ENCODE peak calls at places on chromosomes 16 and 17, in four cellular contexts. One of them, this sample, is unnamed.

GRCh38 chr16:89489040-89489721 is 1.2 kb downstream of the ANKRD11 start:
- DNase-seq in ovary: peak
- DNase-seq in breast epithelium: peak
- DNase-seq in uterus: peak
- DNase-seq in this sample: peak

GRCh38 chr17:61072648-61073047 is 327.0 kb upstream of the TBX2 start:
- DNase-seq in ovary: no peak
- DNase-seq in breast epithelium: no peak
- DNase-seq in uterus: no peak
- DNase-seq in this sample: no peak

GRCh38 chr16:29971304-29971703 is 2.4 kb upstream of the TAOK2 start:
- DNase-seq in ovary: no peak
- DNase-seq in breast epithelium: no peak
- DNase-seq in uterus: no peak
- DNase-seq in this sample: no peak

GRCh38 chr16:23952128-23953041 is 116.6 kb downstream of the PRKCB start:
- DNase-seq in ovary: no peak
- DNase-seq in breast epithelium: no peak
- DNase-seq in uterus: peak
- DNase-seq in this sample: no peak

GRCh38 chr16:48540222-48540900 is 69.6 kb downstream of the N4BP1 start:
- DNase-seq in ovary: no peak
- DNase-seq in breast epithelium: no peak
- DNase-seq in uterus: no peak
- DNase-seq in this sample: no peak

GRCh38 chr17:82175951-82176350 is 36.7 kb downstream of the CCDC57 start:
- DNase-seq in ovary: no peak
- DNase-seq in breast epithelium: no peak
- DNase-seq in uterus: no peak
- DNase-seq in this sample: no peak

GRCh38 chr17:62187681-62188080 is 122.6 kb upstream of the MED13 start:
- DNase-seq in ovary: no peak
- DNase-seq in breast epithelium: no peak
- DNase-seq in uterus: no peak
- DNase-seq in this sample: peak

GRCh38 chr16:30956601-30957455 is 726 bp upstream of the SETD1A start:
- DNase-seq in ovary: peak
- DNase-seq in breast epithelium: peak
- DNase-seq in uterus: peak
- DNase-seq in this sample: peak

GRCh38 chr17:16944334-16945140 is 27.4 kb downstream of the TNFRSF13B start:
- DNase-seq in ovary: no peak
- DNase-seq in breast epithelium: no peak
- DNase-seq in uterus: no peak
- DNase-seq in this sample: no peak

GRCh38 chr17:44376124-44376523 is 12.5 kb upstream of the FAM171A2 start:
- DNase-seq in ovary: peak
- DNase-seq in breast epithelium: no peak
- DNase-seq in uterus: no peak
- DNase-seq in this sample: peak

GRCh38 chr16:66752958-66753357 is 1.5 kb upstream of the DYNC1LI2 start:
- DNase-seq in ovary: no peak
- DNase-seq in breast epithelium: no peak
- DNase-seq in uterus: no peak
- DNase-seq in this sample: no peak

GRCh38 chr16:4409081-4409932 is 7.1 kb downstream of the CORO7 start:
- DNase-seq in ovary: peak
- DNase-seq in breast epithelium: peak
- DNase-seq in uterus: no peak
- DNase-seq in this sample: peak

GRCh38 chr17:10875411-10875810 is 37.5 kb upstream of the PIRT start:
- DNase-seq in ovary: peak
- DNase-seq in breast epithelium: no peak
- DNase-seq in uterus: no peak
- DNase-seq in this sample: no peak

GRCh38 chr17:49583226-49583625 is 7.6 kb downstream of the NXPH3 start:
- DNase-seq in ovary: no peak
- DNase-seq in breast epithelium: no peak
- DNase-seq in uterus: no peak
- DNase-seq in this sample: no peak

GRCh38 chr17:61149862-61150362 is 249.7 kb upstream of the TBX2 start:
- DNase-seq in ovary: no peak
- DNase-seq in breast epithelium: no peak
- DNase-seq in uterus: no peak
- DNase-seq in this sample: no peak

GRCh38 chr17:76296186-76296585 is 11.9 kb downstream of the QRICH2 start:
- DNase-seq in ovary: no peak
- DNase-seq in breast epithelium: no peak
- DNase-seq in uterus: no peak
- DNase-seq in this sample: no peak

GRCh38 chr16:677306-678190 is 2.1 kb downstream of the RHBDL1 start:
- DNase-seq in ovary: peak
- DNase-seq in breast epithelium: no peak
- DNase-seq in uterus: no peak
- DNase-seq in this sample: no peak

GRCh38 chr17:65404761-65405160 is 156.7 kb downstream of the AXIN2 start:
- DNase-seq in ovary: no peak
- DNase-seq in breast epithelium: no peak
- DNase-seq in uterus: no peak
- DNase-seq in this sample: no peak

GRCh38 chr16:15672514-15673167 is 22.6 kb downstream of the NDE1 start:
- DNase-seq in ovary: peak
- DNase-seq in breast epithelium: peak
- DNase-seq in uterus: peak
- DNase-seq in this sample: peak

GRCh38 chr17:9021985-9022552 is 759 bp downstream of the NTN1 start:
- DNase-seq in ovary: peak
- DNase-seq in breast epithelium: no peak
- DNase-seq in uterus: peak
- DNase-seq in this sample: no peak

GRCh38 chr17:56085576-56086267 is 67.6 kb upstream of the ANKFN1 start:
- DNase-seq in ovary: no peak
- DNase-seq in breast epithelium: no peak
- DNase-seq in uterus: no peak
- DNase-seq in this sample: no peak

GRCh38 chr16:17404903-17405691 is 65.7 kb downstream of the XYLT1 start:
- DNase-seq in ovary: peak
- DNase-seq in breast epithelium: peak
- DNase-seq in uterus: peak
- DNase-seq in this sample: no peak

GRCh38 chr16:12096162-12096781 is 119.7 kb downstream of the SNX29 start:
- DNase-seq in ovary: no peak
- DNase-seq in breast epithelium: no peak
- DNase-seq in uterus: no peak
- DNase-seq in this sample: no peak

GRCh38 chr16:50611332-50611934 is 63.2 kb downstream of the NKD1 start:
- DNase-seq in ovary: no peak
- DNase-seq in breast epithelium: no peak
- DNase-seq in uterus: no peak
- DNase-seq in this sample: peak

GRCh38 chr17:55843785-55844184 is 92.9 kb downstream of the PCTP start:
- DNase-seq in ovary: no peak
- DNase-seq in breast epithelium: no peak
- DNase-seq in uterus: no peak
- DNase-seq in this sample: no peak

GRCh38 chr17:82267575-82268379 is 5.7 kb downstream of the CSNK1D start:
- DNase-seq in ovary: peak
- DNase-seq in breast epithelium: peak
- DNase-seq in uterus: peak
- DNase-seq in this sample: peak

GRCh38 chr17:62981933-62982332 is 15.9 kb downstream of the TANC2 start:
- DNase-seq in ovary: no peak
- DNase-seq in breast epithelium: no peak
- DNase-seq in uterus: no peak
- DNase-seq in this sample: no peak

GRCh38 chr17:69246726-69247375 is 18.2 kb upstream of the ABCA10 start:
- DNase-seq in ovary: no peak
- DNase-seq in breast epithelium: no peak
- DNase-seq in uterus: no peak
- DNase-seq in this sample: no peak

DNA sequence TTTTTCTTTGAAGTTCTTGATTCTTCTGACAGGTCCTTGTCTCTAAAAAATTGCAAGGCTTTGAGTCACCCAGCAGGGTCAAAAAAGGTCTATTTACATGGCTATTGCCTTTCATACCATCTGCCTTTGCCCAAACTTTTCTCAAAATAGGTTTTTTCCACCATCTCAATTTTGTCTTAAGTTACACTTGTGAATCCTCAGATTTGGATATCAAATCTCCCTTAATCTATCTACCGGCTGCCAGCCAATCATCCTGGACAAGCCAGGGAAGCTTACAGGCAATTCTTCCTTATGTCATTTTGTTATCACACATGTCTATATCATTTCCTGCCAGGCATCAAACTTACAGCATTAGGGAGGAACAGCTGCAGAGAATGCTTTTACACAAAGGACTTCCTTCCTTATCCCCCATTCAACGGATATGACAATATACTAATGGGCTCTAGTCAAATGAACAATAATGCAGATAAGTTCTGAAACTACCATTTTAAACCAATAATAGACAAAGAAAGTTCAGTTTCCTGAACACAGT is 104.1 kb upstream of the CORO6 start:
- DNase-seq in ovary: no peak
- DNase-seq in breast epithelium: no peak
- DNase-seq in uterus: no peak
- DNase-seq in this sample: no peak
- TF ChIP-seq POLR2A in ovary: no peak
- TF ChIP-seq POLR2A in breast epithelium: no peak
- TF ChIP-seq POLR2A in uterus: no peak
- TF ChIP-seq POLR2A in this sample: no peak

GRCh38 chr17:59330314-59330942 is 1.0 kb upstream of the YPEL2 start:
- DNase-seq in ovary: peak
- DNase-seq in breast epithelium: peak
- DNase-seq in uterus: peak
- DNase-seq in this sample: no peak
- TF ChIP-seq POLR2A in ovary: no peak
- TF ChIP-seq POLR2A in breast epithelium: no peak
- TF ChIP-seq POLR2A in uterus: peak
- TF ChIP-seq POLR2A in this sample: no peak

DNA sequence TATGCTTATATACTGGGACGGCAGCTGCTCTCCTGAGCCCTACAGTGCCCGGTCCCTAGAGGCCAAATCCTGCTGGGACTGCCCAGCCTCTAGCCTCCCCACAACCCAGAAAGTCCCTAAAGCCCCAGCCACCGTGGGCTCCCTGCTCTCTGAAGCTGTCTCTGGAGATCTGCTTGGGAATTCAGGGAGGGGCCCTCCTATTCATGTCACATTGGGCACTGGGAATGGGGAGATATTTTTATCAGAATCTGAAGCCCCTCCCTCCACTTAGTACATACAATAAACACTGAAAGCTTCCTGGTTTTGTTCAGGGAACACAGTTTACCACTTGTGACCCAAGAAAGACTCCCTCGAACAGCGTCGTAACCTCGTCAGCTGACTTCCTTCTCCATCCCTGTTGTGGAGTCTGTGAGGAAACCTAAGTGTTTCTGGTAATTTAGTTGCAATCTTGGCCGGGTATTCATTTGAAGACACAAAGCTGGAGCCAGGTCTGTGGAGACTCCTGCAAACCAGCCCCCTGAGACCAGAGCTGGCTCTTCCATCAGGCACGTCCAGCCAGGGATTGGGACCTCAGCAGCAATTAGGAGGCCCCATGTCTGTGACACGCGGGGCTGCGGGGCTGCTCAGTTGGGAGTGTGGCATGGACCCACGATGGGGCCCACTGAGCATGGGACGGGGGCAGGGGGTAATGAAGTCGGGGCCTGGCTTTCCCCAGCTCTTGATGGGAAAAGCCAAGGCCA is 38.5 kb downstream of the PGS1 start:
- DNase-seq in ovary: no peak
- DNase-seq in breast epithelium: no peak
- DNase-seq in uterus: peak
- DNase-seq in this sample: no peak
- TF ChIP-seq POLR2A in ovary: no peak
- TF ChIP-seq POLR2A in breast epithelium: no peak
- TF ChIP-seq POLR2A in uterus: peak
- TF ChIP-seq POLR2A in this sample: no peak

GRCh38 chr16:57462209-57462977 is at the start of gene POLR2C:
- DNase-seq in ovary: peak
- DNase-seq in breast epithelium: peak
- DNase-seq in uterus: peak
- DNase-seq in this sample: peak
- TF ChIP-seq POLR2A in ovary: peak
- TF ChIP-seq POLR2A in breast epithelium: peak
- TF ChIP-seq POLR2A in uterus: peak
- TF ChIP-seq POLR2A in this sample: peak

DNA sequence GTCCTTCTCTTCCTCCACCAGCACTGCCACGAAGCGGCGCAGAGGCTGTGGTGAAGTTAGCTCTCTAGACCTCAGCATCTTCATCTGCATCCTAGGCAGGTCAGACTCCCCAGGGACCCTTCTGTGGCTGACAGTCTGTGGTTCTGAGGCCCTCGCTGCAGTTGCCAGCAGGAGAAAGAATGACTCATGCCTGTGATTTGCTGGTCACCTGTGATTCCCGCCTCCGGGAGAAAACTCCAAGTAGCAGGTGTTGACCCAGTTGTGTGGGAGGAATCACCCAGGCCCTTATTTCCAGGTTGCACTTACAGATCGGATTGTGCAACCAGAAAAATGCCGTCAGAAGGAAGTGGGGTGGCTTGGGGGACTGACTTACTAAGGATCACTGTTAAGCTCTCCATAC is 117.2 kb upstream of the CACNG5 start:
- DNase-seq in ovary: no peak
- DNase-seq in breast epithelium: peak
- DNase-seq in uterus: no peak
- DNase-seq in this sample: no peak
- TF ChIP-seq POLR2A in ovary: no peak
- TF ChIP-seq POLR2A in breast epithelium: no peak
- TF ChIP-seq POLR2A in uterus: no peak
- TF ChIP-seq POLR2A in this sample: no peak

GRCh38 chr17:80220709-80221215 is 535 bp downstream of the SLC26A11 start:
- DNase-seq in ovary: peak
- DNase-seq in breast epithelium: no peak
- DNase-seq in uterus: peak
- DNase-seq in this sample: no peak
- TF ChIP-seq POLR2A in ovary: no peak
- TF ChIP-seq POLR2A in breast epithelium: no peak
- TF ChIP-seq POLR2A in uterus: no peak
- TF ChIP-seq POLR2A in this sample: no peak

DNA sequence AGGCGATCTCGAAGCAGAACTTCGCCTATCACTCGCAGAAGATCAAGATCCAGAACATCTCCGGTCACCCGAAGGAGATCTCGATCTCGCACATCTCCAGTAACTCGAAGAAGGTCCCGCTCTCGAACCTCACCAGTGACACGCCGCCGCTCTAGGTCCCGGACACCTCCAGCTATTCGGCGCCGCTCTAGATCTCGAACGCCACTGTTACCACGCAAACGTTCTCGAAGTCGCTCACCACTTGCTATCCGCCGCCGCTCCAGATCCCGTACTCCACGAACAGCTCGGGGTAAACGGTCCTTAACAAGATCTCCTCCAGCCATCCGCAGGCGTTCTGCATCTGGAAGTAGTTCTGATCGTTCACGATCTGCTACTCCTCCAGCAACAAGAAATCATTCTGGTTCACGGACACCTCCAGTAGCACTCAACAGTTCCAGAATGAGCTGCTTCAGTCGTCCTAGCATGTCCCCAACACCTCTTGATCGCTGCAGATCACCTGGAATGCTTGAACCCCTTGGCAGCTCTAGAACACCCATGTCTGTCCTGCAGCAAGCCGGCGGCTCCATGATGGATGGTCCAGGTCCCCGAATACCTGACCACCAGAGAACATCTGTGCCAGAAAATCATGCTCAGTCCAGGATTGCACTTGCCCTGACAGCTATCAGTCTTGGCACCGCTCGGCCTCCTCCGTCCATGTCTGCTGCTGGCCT is 10.5 kb downstream of the ELOB start:
- DNase-seq in ovary: no peak
- DNase-seq in breast epithelium: no peak
- DNase-seq in uterus: no peak
- DNase-seq in this sample: no peak
- TF ChIP-seq POLR2A in ovary: no peak
- TF ChIP-seq POLR2A in breast epithelium: no peak
- TF ChIP-seq POLR2A in uterus: no peak
- TF ChIP-seq POLR2A in this sample: no peak

This sample was measured in H54.